ENCODE peak calls at places on chromosome 21, in four cellular contexts. R, B, U and S are unnamed samples.

GRCh38 chr21:44984792-44985440 is 45.1 kb downstream of the SLX9 start:
- DNase-seq in R (no peak), B (peak; percentile 62), U (peak; percentile 44), S (no peak)

GRCh38 chr21:44083631-44084291 is 23.4 kb upstream of the PWP2 start:
- DNase-seq in R (no peak), B (no peak), U (no peak), S (no peak)

GRCh38 chr21:45623436-45623835 is 20.1 kb upstream of the PCBP3 start:
- DNase-seq in R (no peak), B (peak; percentile 28), U (no peak), S (no peak)

GRCh38 chr21:33078907-33079582 is 9.1 kb downstream of the OLIG1 start:
- DNase-seq in R (no peak), B (no peak), U (peak; percentile 55), S (peak; percentile 66)

GRCh38 chr21:33403128-33403785 is at the start of gene IFNGR2:
- DNase-seq in R (peak; percentile 50), B (peak; percentile 70), U (peak; percentile 92), S (no peak)

GRCh38 chr21:27425574-27425973 is 458.7 kb upstream of the ADAMTS5 start:
- DNase-seq in R (no peak), B (no peak), U (no peak), S (no peak)

GRCh38 chr21:35578350-35578782 is 482.0 kb downstream of the SETD4 start:
- DNase-seq in R (no peak), B (no peak), U (no peak), S (no peak)

GRCh38 chr21:25970254-25970930 is 200.2 kb downstream of the APP start:
- DNase-seq in R (no peak), B (no peak), U (no peak), S (no peak)

GRCh38 chr21:45276620-45277019 is 11.1 kb downstream of the POFUT2 start:
- DNase-seq in R (no peak), B (peak; percentile 55), U (no peak), S (peak; percentile 47)

GRCh38 chr21:45387506-45387905 is 17.5 kb upstream of the COL18A1 start:
- DNase-seq in R (no peak), B (no peak), U (no peak), S (no peak)

GRCh38 chr21:28627691-28628090 is 365.0 kb downstream of the LTN1 start:
- DNase-seq in R (no peak), B (no peak), U (no peak), S (no peak)

GRCh38 chr21:41506526-41507520 is 1.1 kb downstream of the TMPRSS2 start:
- DNase-seq in R (peak; percentile 56), B (no peak), U (no peak), S (peak; percentile 60)

DNA sequence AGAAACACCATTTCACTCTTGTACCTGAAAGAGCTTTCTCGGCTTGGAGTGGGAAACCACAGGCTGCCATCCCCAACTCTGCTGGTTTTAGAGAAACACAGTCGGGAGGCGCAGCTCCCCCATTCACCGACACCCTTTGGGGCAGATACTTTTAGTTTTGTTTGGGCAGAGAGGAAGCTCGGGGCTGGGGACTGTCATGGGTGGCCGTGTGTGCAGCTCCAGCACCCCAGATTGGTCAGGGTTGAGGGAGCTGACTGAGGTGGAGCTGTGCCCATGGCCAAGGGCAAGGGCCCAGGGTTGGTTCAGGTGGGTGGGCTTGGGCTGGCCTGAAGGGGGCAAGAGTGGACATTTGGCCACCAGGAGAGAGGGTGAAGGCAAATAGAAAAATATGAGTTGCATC is 163.1 kb downstream of the DYRK1A start:
- DNase-seq in R (no peak), B (no peak), U (no peak), S (no peak)
- TF ChIP-seq POLR2AphosphoS5 in R (no peak), B (no peak), U (no peak), S (no peak)

DNA sequence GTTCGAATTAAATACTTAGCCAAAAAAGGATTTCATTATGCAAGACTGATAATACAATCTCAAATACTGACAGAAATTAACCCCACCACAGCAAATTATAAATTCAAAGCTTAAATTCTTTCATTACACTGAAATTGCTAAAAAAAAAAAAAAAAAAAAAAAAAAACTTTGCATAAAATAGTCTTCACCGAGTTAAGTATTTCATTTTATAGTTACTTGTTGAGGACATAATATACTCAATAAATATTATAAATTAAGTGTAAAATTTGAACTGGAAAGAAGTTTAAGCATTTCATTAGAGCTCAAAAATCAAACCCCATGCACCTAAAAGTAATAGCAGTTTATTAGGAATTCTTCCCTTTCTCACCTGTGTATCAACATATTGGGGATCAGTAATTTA is 1.9 kb upstream of the PSMG1 start:
- DNase-seq in R (no peak), B (no peak), U (no peak), S (no peak)
- H3K4me1 ChIP-seq in R (peaks cover 14% of the 10 kb centered on the region), B (peaks cover 7% of the 10 kb centered on the region), U (peaks cover 8% of the 10 kb centered on the region), S (no peaks in the 10 kb centered on the region)

DNA sequence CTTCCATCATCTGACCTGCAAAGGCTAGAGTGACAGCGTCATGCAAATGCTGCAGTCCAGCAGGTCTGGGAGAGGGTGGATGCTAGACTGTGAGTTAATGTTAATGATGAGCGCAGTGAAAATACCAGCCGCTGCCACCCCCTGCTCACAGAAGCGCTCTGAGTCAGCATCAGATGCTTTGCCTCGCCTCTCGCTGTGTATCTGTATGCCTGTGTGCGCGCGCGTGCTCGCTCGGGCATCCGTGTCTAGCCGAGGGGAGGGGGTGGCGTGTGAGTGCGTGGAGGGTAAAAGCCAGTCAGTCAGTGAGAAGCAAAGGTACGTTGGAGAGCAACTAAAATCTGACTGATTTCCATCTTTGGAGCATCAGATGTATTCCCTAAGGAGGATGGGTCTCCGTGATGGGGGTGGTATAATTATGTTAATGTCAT is 858.7 kb downstream of the USP25 start:
- DNase-seq in R (peak; percentile 21), B (peak; percentile 85), U (no peak), S (peak; percentile 66)
- TF ChIP-seq POLR2AphosphoS5 in R (no peak), B (peak; percentile 87), U (no peak), S (peak; percentile 40)

GRCh38 chr21:16196521-16197208 is 466.9 kb downstream of the USP25 start:
- DNase-seq in R (no peak), B (no peak), U (no peak), S (no peak)
- H3K4me1 ChIP-seq in R (no peaks in the 10 kb centered on the region), B (no peaks in the 10 kb centered on the region), U (no peaks in the 10 kb centered on the region), S (no peaks in the 10 kb centered on the region)

DNA sequence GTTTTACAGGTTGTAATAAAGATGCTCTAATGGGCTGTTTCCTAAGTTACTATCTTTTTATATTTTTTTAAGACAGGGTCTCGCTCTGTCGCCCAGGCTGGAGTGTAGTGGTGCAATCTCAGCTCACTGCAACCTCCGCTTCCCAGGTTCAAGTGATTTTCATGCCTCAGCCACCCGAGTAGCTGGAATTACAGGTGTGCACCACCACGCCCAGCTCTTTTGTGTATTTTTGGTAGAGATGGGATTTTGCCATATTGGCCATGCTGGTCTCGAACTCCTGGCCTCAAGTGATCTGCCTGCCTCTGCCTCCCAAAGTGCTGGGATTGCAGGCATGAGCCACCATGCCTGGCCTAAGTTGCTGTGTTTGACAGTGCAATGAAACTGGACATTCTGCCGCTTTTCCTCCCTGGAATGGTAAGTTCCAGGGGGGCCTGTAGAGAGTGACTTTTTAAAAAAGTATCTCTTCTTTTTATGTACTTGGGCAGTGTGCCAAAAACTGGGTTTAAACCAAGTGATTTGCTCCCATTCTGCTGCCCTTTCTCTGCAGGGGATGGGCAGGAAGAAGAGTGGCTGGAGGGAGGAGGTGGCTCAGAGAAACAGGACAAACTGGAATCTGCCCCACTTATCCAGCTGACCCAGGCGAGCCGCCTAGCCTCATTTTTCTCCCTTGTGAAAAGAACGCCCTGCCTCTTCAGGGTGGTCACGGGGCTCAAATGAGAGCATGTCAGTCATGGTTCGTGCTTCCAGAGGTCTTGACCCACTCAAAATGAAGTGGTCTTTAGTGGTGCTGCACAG is 2.3 kb downstream of the SLC37A1 start:
- DNase-seq in R (peak; percentile 60), B (peak; percentile 48), U (no peak), S (no peak)
- TF ChIP-seq POLR2AphosphoS5 in R (peak; percentile 52), B (no peak), U (no peak), S (no peak)